ENCODE peak calls at places on chromosomes 4 and X, in seven cellular contexts. R, D, X, S, O, Z and P are unnamed samples.

GRCh38 chrX:155094468-155095061 is 23.3 kb downstream of the BRCC3 start:
- DNase-seq in Z (no peak), R (peak), O (no peak), D (peak), S (no peak), X (no peak), P (no peak)

GRCh38 chr4:166121897-166122296 is 248.9 kb downstream of the TLL1 start:
- DNase-seq in X (no peak), D (no peak), S (no peak), R (no peak), Z (no peak), O (no peak), P (no peak)

GRCh38 chrX:110430293-110431076 is 71.8 kb downstream of the RTL9 start:
- DNase-seq in D (no peak), S (no peak), Z (no peak), O (no peak), X (no peak), R (no peak), P (no peak)

GRCh38 chrX:110944323-110944761 is 148.7 kb upstream of the CHRDL1 start:
- DNase-seq in X (peak), S (peak), R (no peak), Z (no peak), D (no peak), O (no peak), P (no peak)

GRCh38 chr4:119046263-119046662 is 89.4 kb upstream of the MYOZ2 start:
- DNase-seq in D (peak), Z (peak), X (no peak), R (peak), S (no peak), O (no peak), P (peak)

GRCh38 chr4:26459054-26459755 is 31.1 kb downstream of the CCKAR start:
- DNase-seq in X (no peak), S (no peak), R (peak), Z (no peak), O (peak), D (peak), P (no peak)

GRCh38 chr4:139457318-139457717 is 3.4 kb downstream of the RAB33B start:
- DNase-seq in O (no peak), D (peak), R (no peak), Z (no peak), S (no peak), X (no peak), P (no peak)

GRCh38 chr4:128841402-128841801 is 31.9 kb downstream of the JADE1 start:
- DNase-seq in S (no peak), X (no peak), Z (no peak), R (no peak), D (no peak), O (no peak), P (no peak)

GRCh38 chrX:6228720-6229119 is at the start of gene NLGN4X:
- DNase-seq in D (no peak), R (no peak), S (no peak), O (no peak), Z (no peak), X (no peak), P (no peak)

GRCh38 chr4:175504316-175504715 is 307.7 kb downstream of the GPM6A start:
- DNase-seq in S (no peak), R (no peak), O (no peak), Z (no peak), D (no peak), X (no peak), P (no peak)

GRCh38 chr4:8688041-8688907 is 95.7 kb downstream of the CPZ start:
- DNase-seq in R (peak), X (peak), Z (peak), D (peak), S (no peak), O (peak), P (no peak)

DNA sequence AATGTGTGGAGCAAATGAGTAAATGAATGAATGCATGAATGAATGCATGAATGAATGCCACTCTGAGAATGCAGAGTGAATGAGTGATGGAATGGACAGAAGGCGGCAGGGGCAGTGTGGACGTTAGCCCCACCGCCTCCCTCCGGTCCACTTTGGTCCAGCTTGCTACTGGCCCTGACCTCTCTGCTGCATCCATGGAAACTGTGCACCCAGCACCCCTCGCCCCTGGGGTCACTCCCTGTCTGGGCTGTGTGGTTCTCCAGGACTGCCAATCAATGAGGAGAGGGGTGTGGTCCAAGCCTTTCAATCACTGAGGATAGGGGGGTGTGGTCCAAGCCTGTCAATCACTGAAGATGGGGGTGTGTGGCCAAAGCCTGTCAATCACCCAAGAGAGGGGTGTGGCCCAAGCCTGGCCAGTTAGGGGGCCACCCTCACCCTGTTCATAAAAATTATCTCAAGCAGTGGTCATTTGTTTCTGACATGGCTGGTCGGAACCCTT is 39.2 kb upstream of the ASMTL start:
- DNase-seq in S (no peak), O (no peak), D (no peak), X (no peak), Z (peak), R (peak), P (no peak)
- H3K4me3 ChIP-seq in S (no peak), O (no peak), D (no peak), X (no peak), Z (no peak), R (no peak), P (no peak)

GRCh38 chr4:186551849-186552248 is 3.5 kb downstream of the MTNR1A start:
- DNase-seq in R (no peak), D (no peak), S (no peak), Z (no peak), O (no peak), X (no peak), P (no peak)

GRCh38 chr4:186554890-186555827 is at the start of gene MTNR1A:
- DNase-seq in D (no peak), O (peak), Z (no peak), S (no peak), R (no peak), X (peak), P (no peak)

GRCh38 chr4:186557061-186557460 is 1.7 kb upstream of the MTNR1A start:
- DNase-seq in S (no peak), D (no peak), Z (no peak), O (no peak), R (no peak), X (no peak), P (no peak)

GRCh38 chr4:186553717-186554116 is 1.6 kb downstream of the MTNR1A start:
- DNase-seq in X (no peak), Z (no peak), S (no peak), O (no peak), D (no peak), R (no peak), P (no peak)

DNA sequence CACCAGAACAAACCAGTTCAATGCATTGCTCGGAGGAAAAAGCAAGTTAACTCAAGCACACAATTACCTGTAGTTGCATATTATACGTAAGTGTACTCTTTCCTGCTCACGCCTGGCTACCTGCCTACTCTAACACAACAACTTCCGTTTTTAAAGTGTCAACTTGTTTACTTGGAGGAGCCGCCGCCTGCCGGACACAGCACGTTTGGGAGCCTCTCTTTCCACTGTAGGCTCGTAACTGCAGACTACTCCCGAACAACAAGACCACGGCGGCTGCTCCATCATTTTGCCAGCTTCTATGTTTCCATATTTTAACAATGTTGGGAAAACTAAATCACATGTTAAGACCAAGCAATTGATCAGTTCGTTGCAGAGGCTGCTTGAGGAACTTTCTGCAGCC is 882 bp downstream of the MTNR1A start:
- DNase-seq in O (peak), X (peak), D (no peak), Z (no peak), S (no peak), R (no peak), P (no peak)
- TF ChIP-seq CTCF in O (peak), X (no peak), D (no peak), Z (peak), S (no peak), R (no peak), P (no peak)

GRCh38 chrX:125394449-125394848 is 74.8 kb downstream of the TEX13C start:
- DNase-seq in S (no peak), O (no peak), D (no peak), R (no peak), Z (no peak), X (no peak), P (no peak)
- H3K27ac ChIP-seq in S (no peak), O (no peak), D (no peak), R (no peak), Z (no peak), X (no peak), P (no peak)

DNA sequence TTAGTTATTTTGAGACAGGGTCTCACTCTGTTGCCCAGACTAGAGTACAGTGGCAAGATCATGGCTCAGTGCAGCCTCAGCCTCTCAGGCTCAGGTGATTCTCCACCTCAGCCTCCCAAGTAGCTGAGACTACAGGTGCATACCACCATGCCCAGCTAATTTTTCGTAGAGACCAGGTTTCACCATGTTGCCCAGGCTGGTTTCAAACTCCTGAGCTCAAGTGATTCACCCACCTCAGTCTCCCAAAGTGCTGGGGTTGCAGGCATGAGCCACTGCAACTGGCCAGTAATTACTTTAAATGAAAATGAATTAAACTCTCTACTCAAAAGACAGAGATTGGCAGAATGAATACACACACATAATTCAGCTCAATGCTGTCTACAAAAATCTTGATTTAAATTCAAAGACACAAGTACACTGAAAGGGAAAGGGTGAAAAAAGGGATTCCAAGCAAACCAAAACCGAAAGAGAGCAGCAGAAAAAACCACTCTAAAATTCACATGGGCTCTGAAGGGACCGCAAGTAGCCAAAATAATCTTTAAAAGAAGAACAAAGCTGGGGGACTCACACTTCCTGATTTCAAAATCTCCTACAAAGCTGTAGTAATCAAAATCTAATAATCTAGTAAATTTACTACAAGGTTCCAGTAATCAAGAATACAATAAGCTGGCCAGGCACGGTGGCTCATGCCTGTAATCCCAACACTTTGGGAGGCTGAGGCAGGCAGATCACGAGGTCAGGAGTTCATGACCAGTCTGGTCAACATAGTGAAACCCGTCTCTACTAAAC is 11.8 kb upstream of the SPON2 start:
- DNase-seq in O (no peak), R (peak), D (no peak), Z (no peak), S (no peak), X (no peak), P (no peak)
- H3K4me3 ChIP-seq in O (no peak), R (peak), D (no peak), Z (no peak), S (no peak), X (no peak), P (no peak)

GRCh38 chr4:66252291-66252690 is 582.0 kb upstream of the EPHA5 start:
- DNase-seq in X (no peak), Z (no peak), D (no peak), O (no peak), S (no peak), R (no peak), P (no peak)
- TF ChIP-seq CTCF in X (no peak), Z (no peak), D (no peak), O (no peak), S (no peak), R (no peak), P (no peak)

GRCh38 chr4:10111067-10111801 is 5.4 kb downstream of the WDR1 start:
- DNase-seq in D (no peak), Z (no peak), X (no peak), S (no peak), O (no peak), R (no peak), P (no peak)
- H3K27ac ChIP-seq in D (no peak), Z (no peak), X (no peak), S (no peak), O (no peak), R (no peak), P (peak)

GRCh38 chrX:9535101-9535500 is 70.2 kb downstream of the TBL1X start:
- DNase-seq in S (no peak), O (no peak), Z (no peak), R (no peak), X (no peak), D (peak), P (no peak)
- H3K4me3 ChIP-seq in S (no peak), O (no peak), Z (no peak), R (no peak), X (no peak), D (peak), P (no peak)